ENCODE peak calls at places on chromosome 1, in eight cellular contexts. Q is GM20000; A is RWPE2; S is iris pigment epithelial cell; U is AG09319; I is SHP77; V is activated CD4-positive, alpha-beta T cell treated with anti-CD3 and anti-CD28 coated beads for 4 hours; D is stimulated activated CD8-positive, alpha-beta memory T cell treated with anti-CD3 and anti-CD28 coated beads, Interleukin-7, amount 100 ng/mL, for 24 hours. Y is an unnamed sample.

GRCh38 chr1:44230796-44231195 is 17.5 kb downstream of the DMAP1 start:
- DNase-seq in D (no peak), U (no peak), A (no peak), Q (no peak), V (no peak), I (no peak), S (no peak), Y (no peak)

GRCh38 chr1:39711359-39712340 is 20.4 kb upstream of the HPCAL4 start:
- DNase-seq in Q (no peak), U (no peak), A (no peak), S (peak; percentile 19), D (no peak), V (no peak), I (no peak), Y (no peak)

GRCh38 chr1:8096105-8097011 is 70.2 kb upstream of the ERRFI1 start:
- DNase-seq in Q (no peak), S (peak; percentile 95), U (no peak), A (no peak), D (no peak), I (no peak), V (no peak), Y (peak; percentile 37)

GRCh38 chr1:87170151-87170550 is 158.5 kb upstream of the LMO4 start:
- DNase-seq in D (no peak), V (no peak), I (no peak), S (no peak), A (no peak), U (no peak), Q (no peak), Y (no peak)

GRCh38 chr1:202964755-202965440 is 2.2 kb downstream of the CYB5R1 start:
- DNase-seq in I (peak; percentile 89), A (no peak), Q (no peak), D (no peak), S (peak; percentile 57), U (no peak), V (no peak), Y (no peak)

GRCh38 chr1:245516178-245516829 is 361.5 kb downstream of the KIF26B start:
- DNase-seq in U (no peak), S (no peak), V (no peak), Q (no peak), D (no peak), A (no peak), I (no peak), Y (no peak)

GRCh38 chr1:40944841-40945430 is 34.6 kb upstream of the CTPS1 start:
- DNase-seq in A (no peak), U (no peak), Q (no peak), S (peak; percentile 43), V (no peak), I (no peak), D (no peak), Y (no peak)

GRCh38 chr1:23423415-23424170 is 955 bp downstream of the TCEA3 start:
- DNase-seq in S (no peak), I (no peak), V (peak; percentile 10), Q (no peak), U (no peak), A (no peak), D (no peak), Y (no peak)

GRCh38 chr1:21497466-21498061 is 11.7 kb upstream of the ALPL start:
- DNase-seq in A (peak; percentile 19), Q (no peak), D (no peak), U (no peak), S (no peak), I (no peak), V (no peak), Y (no peak)

GRCh38 chr1:114154963-114155322 is 1.3 kb upstream of the SYT6 start:
- DNase-seq in V (no peak), D (no peak), S (peak; percentile 2), Q (no peak), U (peak; percentile 25), I (no peak), A (no peak), Y (no peak)

Y was measured in GM12878.